ENCODE peak calls at places on chromosomes 7 and 10, in six cellular contexts. One of them, this sample, is unnamed. For H3K9me3 and H3K4me1, the result is how much of the 10 kb centered on the place peaks cover.

GRCh38 chr10:124705817-124706461 is 38.2 kb downstream of the FAM53B start:
- DNase-seq in fibroblast of lung: no peak
- DNase-seq in lower lobe of right lung: no peak
- DNase-seq in colonic mucosa: no peak
- DNase-seq in effector memory CD4-positive, alpha-beta T cell: no peak
- DNase-seq in stomach: no peak
- DNase-seq in this sample: no peak

GRCh38 chr7:73685311-73685710 is 1.9 kb downstream of the BUD23 start:
- DNase-seq in fibroblast of lung: no peak
- DNase-seq in stomach: no peak
- DNase-seq in effector memory CD4-positive, alpha-beta T cell: no peak
- DNase-seq in colonic mucosa: no peak
- DNase-seq in lower lobe of right lung: no peak
- DNase-seq in this sample: no peak

GRCh38 chr7:45597286-45597984 is 23.3 kb downstream of the ADCY1 start:
- DNase-seq in fibroblast of lung: no peak
- DNase-seq in stomach: peak
- DNase-seq in colonic mucosa: peak
- DNase-seq in lower lobe of right lung: no peak
- DNase-seq in effector memory CD4-positive, alpha-beta T cell: no peak
- DNase-seq in this sample: no peak

GRCh38 chr10:103197177-103197576 is 4.1 kb upstream of the NT5C2 start:
- DNase-seq in colonic mucosa: peak
- DNase-seq in lower lobe of right lung: peak
- DNase-seq in fibroblast of lung: peak
- DNase-seq in effector memory CD4-positive, alpha-beta T cell: no peak
- DNase-seq in stomach: peak
- DNase-seq in this sample: peak

GRCh38 chr10:48205918-48206317 is 68.6 kb downstream of the FRMPD2 start:
- DNase-seq in colonic mucosa: no peak
- DNase-seq in stomach: no peak
- DNase-seq in fibroblast of lung: peak
- DNase-seq in effector memory CD4-positive, alpha-beta T cell: no peak
- DNase-seq in lower lobe of right lung: no peak
- DNase-seq in this sample: no peak

GRCh38 chr7:22564511-22565045 is 64.6 kb upstream of the STEAP1B start:
- DNase-seq in lower lobe of right lung: no peak
- DNase-seq in colonic mucosa: no peak
- DNase-seq in stomach: no peak
- DNase-seq in fibroblast of lung: peak
- DNase-seq in effector memory CD4-positive, alpha-beta T cell: no peak
- DNase-seq in this sample: no peak

GRCh38 chr10:48634198-48634983 is 29.5 kb upstream of the ARHGAP22 start:
- DNase-seq in effector memory CD4-positive, alpha-beta T cell: no peak
- DNase-seq in colonic mucosa: peak
- DNase-seq in lower lobe of right lung: peak
- DNase-seq in stomach: no peak
- DNase-seq in fibroblast of lung: peak
- DNase-seq in this sample: no peak

GRCh38 chr10:104028146-104028545 is 57.5 kb downstream of the COL17A1 start:
- DNase-seq in fibroblast of lung: peak
- DNase-seq in effector memory CD4-positive, alpha-beta T cell: no peak
- DNase-seq in stomach: no peak
- DNase-seq in colonic mucosa: no peak
- DNase-seq in lower lobe of right lung: no peak
- DNase-seq in this sample: no peak

GRCh38 chr7:81127991-81128390 is 209.1 kb upstream of the SEMA3C start:
- DNase-seq in effector memory CD4-positive, alpha-beta T cell: no peak
- DNase-seq in colonic mucosa: no peak
- DNase-seq in stomach: no peak
- DNase-seq in fibroblast of lung: peak
- DNase-seq in lower lobe of right lung: no peak
- DNase-seq in this sample: no peak

GRCh38 chr7:119703895-119704294 is 569.1 kb upstream of the KCND2 start:
- DNase-seq in stomach: no peak
- DNase-seq in fibroblast of lung: no peak
- DNase-seq in lower lobe of right lung: no peak
- DNase-seq in colonic mucosa: no peak
- DNase-seq in effector memory CD4-positive, alpha-beta T cell: no peak
- DNase-seq in this sample: no peak

GRCh38 chr10:114142018-114142417 is 32.0 kb downstream of the CCDC186 start:
- DNase-seq in fibroblast of lung: no peak
- DNase-seq in stomach: no peak
- DNase-seq in lower lobe of right lung: no peak
- DNase-seq in effector memory CD4-positive, alpha-beta T cell: no peak
- DNase-seq in colonic mucosa: no peak
- DNase-seq in this sample: no peak

GRCh38 chr7:29987083-29987482 is 2.5 kb downstream of the SCRN1 start:
- DNase-seq in effector memory CD4-positive, alpha-beta T cell: no peak
- DNase-seq in fibroblast of lung: no peak
- DNase-seq in stomach: no peak
- DNase-seq in colonic mucosa: no peak
- DNase-seq in lower lobe of right lung: no peak
- DNase-seq in this sample: no peak

GRCh38 chr7:12296051-12296570 is 85.0 kb downstream of the TMEM106B start:
- DNase-seq in fibroblast of lung: no peak
- DNase-seq in lower lobe of right lung: no peak
- DNase-seq in colonic mucosa: no peak
- DNase-seq in stomach: no peak
- DNase-seq in effector memory CD4-positive, alpha-beta T cell: no peak
- DNase-seq in this sample: no peak

GRCh38 chr7:100852048-100852872 is at the start of gene SLC12A9:
- DNase-seq in fibroblast of lung: peak
- DNase-seq in stomach: peak
- DNase-seq in colonic mucosa: peak
- DNase-seq in effector memory CD4-positive, alpha-beta T cell: peak
- DNase-seq in lower lobe of right lung: peak
- DNase-seq in this sample: peak

GRCh38 chr7:28349637-28350036 is 62.7 kb upstream of the CREB5 start:
- DNase-seq in stomach: no peak
- DNase-seq in fibroblast of lung: peak
- DNase-seq in lower lobe of right lung: no peak
- DNase-seq in effector memory CD4-positive, alpha-beta T cell: no peak
- DNase-seq in colonic mucosa: no peak
- DNase-seq in this sample: no peak

GRCh38 chr10:77188000-77188395 is 449.6 kb downstream of the KCNMA1 start:
- DNase-seq in lower lobe of right lung: no peak
- DNase-seq in stomach: no peak
- DNase-seq in fibroblast of lung: no peak
- DNase-seq in effector memory CD4-positive, alpha-beta T cell: no peak
- DNase-seq in colonic mucosa: no peak
- DNase-seq in this sample: no peak

GRCh38 chr7:121741896-121742295 is 131.1 kb upstream of the PTPRZ1 start:
- DNase-seq in fibroblast of lung: peak
- DNase-seq in colonic mucosa: no peak
- DNase-seq in stomach: no peak
- DNase-seq in lower lobe of right lung: no peak
- DNase-seq in effector memory CD4-positive, alpha-beta T cell: no peak
- DNase-seq in this sample: no peak

GRCh38 chr7:44046321-44047061 is 2.0 kb downstream of the DBNL start:
- DNase-seq in effector memory CD4-positive, alpha-beta T cell: peak
- DNase-seq in lower lobe of right lung: no peak
- DNase-seq in stomach: no peak
- DNase-seq in colonic mucosa: no peak
- DNase-seq in fibroblast of lung: no peak
- DNase-seq in this sample: no peak

GRCh38 chr10:103693070-103693811 is 162.1 kb downstream of the SH3PXD2A start:
- DNase-seq in colonic mucosa: peak
- DNase-seq in stomach: no peak
- DNase-seq in effector memory CD4-positive, alpha-beta T cell: peak
- DNase-seq in lower lobe of right lung: no peak
- DNase-seq in fibroblast of lung: peak
- DNase-seq in this sample: peak

GRCh38 chr10:110400173-110400947 is 95.6 kb upstream of the SMNDC1 start:
- DNase-seq in fibroblast of lung: no peak
- DNase-seq in effector memory CD4-positive, alpha-beta T cell: no peak
- DNase-seq in stomach: no peak
- DNase-seq in colonic mucosa: no peak
- DNase-seq in lower lobe of right lung: no peak
- DNase-seq in this sample: no peak

GRCh38 chr10:48460148-48460545 is 144.7 kb downstream of the ARHGAP22 start:
- DNase-seq in fibroblast of lung: no peak
- DNase-seq in stomach: no peak
- DNase-seq in lower lobe of right lung: no peak
- DNase-seq in effector memory CD4-positive, alpha-beta T cell: no peak
- DNase-seq in colonic mucosa: no peak
- DNase-seq in this sample: no peak

GRCh38 chr7:98879198-98879988 is 1.1 kb downstream of the TRRAP start:
- DNase-seq in stomach: no peak
- DNase-seq in effector memory CD4-positive, alpha-beta T cell: peak
- DNase-seq in fibroblast of lung: no peak
- DNase-seq in colonic mucosa: peak
- DNase-seq in lower lobe of right lung: no peak
- DNase-seq in this sample: peak

GRCh38 chr10:131132681-131133080 is 178.8 kb downstream of the TCERG1L start:
- DNase-seq in colonic mucosa: no peak
- DNase-seq in stomach: no peak
- DNase-seq in fibroblast of lung: no peak
- DNase-seq in effector memory CD4-positive, alpha-beta T cell: no peak
- DNase-seq in lower lobe of right lung: peak
- DNase-seq in this sample: no peak
- H3K9me3 ChIP-seq in colonic mucosa: under half
- H3K9me3 ChIP-seq in stomach: under half
- H3K9me3 ChIP-seq in fibroblast of lung: under half
- H3K9me3 ChIP-seq in effector memory CD4-positive, alpha-beta T cell: under half
- H3K9me3 ChIP-seq in lower lobe of right lung: under half
- H3K9me3 ChIP-seq in this sample: under half

GRCh38 chr10:125797999-125798662 is 22.5 kb upstream of the MMP21 start:
- DNase-seq in stomach: no peak
- DNase-seq in lower lobe of right lung: no peak
- DNase-seq in effector memory CD4-positive, alpha-beta T cell: no peak
- DNase-seq in fibroblast of lung: no peak
- DNase-seq in colonic mucosa: no peak
- DNase-seq in this sample: peak

GRCh38 chr10:125797424-125797823 is 21.8 kb upstream of the MMP21 start:
- DNase-seq in lower lobe of right lung: no peak
- DNase-seq in effector memory CD4-positive, alpha-beta T cell: no peak
- DNase-seq in colonic mucosa: no peak
- DNase-seq in fibroblast of lung: no peak
- DNase-seq in stomach: no peak
- DNase-seq in this sample: no peak

GRCh38 chr10:125792342-125793063 is 16.9 kb upstream of the MMP21 start:
- DNase-seq in lower lobe of right lung: no peak
- DNase-seq in colonic mucosa: no peak
- DNase-seq in stomach: no peak
- DNase-seq in effector memory CD4-positive, alpha-beta T cell: no peak
- DNase-seq in fibroblast of lung: no peak
- DNase-seq in this sample: no peak

GRCh38 chr10:125795637-125796190 is 20.1 kb upstream of the MMP21 start:
- DNase-seq in stomach: no peak
- DNase-seq in colonic mucosa: no peak
- DNase-seq in fibroblast of lung: no peak
- DNase-seq in effector memory CD4-positive, alpha-beta T cell: no peak
- DNase-seq in lower lobe of right lung: no peak
- DNase-seq in this sample: no peak

DNA sequence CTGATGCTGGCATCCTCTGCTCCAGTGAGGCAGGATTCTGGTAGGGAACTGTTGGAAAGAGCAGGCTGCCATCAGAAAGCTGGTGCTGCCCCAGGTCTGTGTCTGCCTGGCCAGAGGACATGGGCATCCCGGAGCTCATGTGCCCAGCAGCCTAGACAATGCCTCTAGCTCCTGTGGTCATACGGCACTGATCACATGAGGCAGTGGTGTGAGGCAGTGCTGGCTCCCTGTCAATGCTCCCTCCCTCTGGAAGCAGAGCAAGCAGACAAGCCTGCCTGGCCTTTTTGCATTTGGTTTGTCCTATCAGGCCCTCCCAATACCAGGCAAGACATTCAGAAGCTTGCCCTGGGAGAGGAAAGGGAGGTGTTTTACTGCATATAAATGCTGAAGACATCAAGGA is 19.5 kb upstream of the MMP21 start:
- DNase-seq in stomach: no peak
- DNase-seq in fibroblast of lung: no peak
- DNase-seq in colonic mucosa: no peak
- DNase-seq in lower lobe of right lung: no peak
- DNase-seq in effector memory CD4-positive, alpha-beta T cell: no peak
- DNase-seq in this sample: no peak
- H3K4me1 ChIP-seq in stomach: under half
- H3K4me1 ChIP-seq in fibroblast of lung: under half
- H3K4me1 ChIP-seq in colonic mucosa: under half
- H3K4me1 ChIP-seq in lower lobe of right lung: under half
- H3K4me1 ChIP-seq in effector memory CD4-positive, alpha-beta T cell: under half
- H3K4me1 ChIP-seq in this sample: under half

GRCh38 chr10:4638116-4638515 is 187.9 kb upstream of the AKR1E2 start:
- DNase-seq in colonic mucosa: no peak
- DNase-seq in fibroblast of lung: no peak
- DNase-seq in lower lobe of right lung: no peak
- DNase-seq in stomach: no peak
- DNase-seq in effector memory CD4-positive, alpha-beta T cell: no peak
- DNase-seq in this sample: no peak

GRCh38 chr10:4645836-4646235 is 180.2 kb upstream of the AKR1E2 start:
- DNase-seq in colonic mucosa: no peak
- DNase-seq in effector memory CD4-positive, alpha-beta T cell: no peak
- DNase-seq in lower lobe of right lung: no peak
- DNase-seq in stomach: no peak
- DNase-seq in fibroblast of lung: no peak
- DNase-seq in this sample: no peak

GRCh38 chr10:4635394-4635793 is 190.6 kb upstream of the AKR1E2 start:
- DNase-seq in colonic mucosa: no peak
- DNase-seq in stomach: no peak
- DNase-seq in fibroblast of lung: no peak
- DNase-seq in effector memory CD4-positive, alpha-beta T cell: no peak
- DNase-seq in lower lobe of right lung: no peak
- DNase-seq in this sample: no peak

GRCh38 chr10:4635883-4636282 is 190.1 kb upstream of the AKR1E2 start:
- DNase-seq in lower lobe of right lung: no peak
- DNase-seq in stomach: no peak
- DNase-seq in effector memory CD4-positive, alpha-beta T cell: no peak
- DNase-seq in colonic mucosa: no peak
- DNase-seq in fibroblast of lung: no peak
- DNase-seq in this sample: no peak

GRCh38 chr10:4639960-4640359 is 186.0 kb upstream of the AKR1E2 start:
- DNase-seq in fibroblast of lung: peak
- DNase-seq in stomach: no peak
- DNase-seq in lower lobe of right lung: no peak
- DNase-seq in effector memory CD4-positive, alpha-beta T cell: no peak
- DNase-seq in colonic mucosa: no peak
- DNase-seq in this sample: no peak
- H3K27ac ChIP-seq in fibroblast of lung: no peak
- H3K27ac ChIP-seq in stomach: peak
- H3K27ac ChIP-seq in lower lobe of right lung: peak
- H3K27ac ChIP-seq in effector memory CD4-positive, alpha-beta T cell: no peak
- H3K27ac ChIP-seq in colonic mucosa: no peak
- H3K27ac ChIP-seq in this sample: no peak

GRCh38 chr10:10138685-10139084 is 879.0 kb upstream of the CELF2 start:
- DNase-seq in effector memory CD4-positive, alpha-beta T cell: no peak
- DNase-seq in colonic mucosa: no peak
- DNase-seq in fibroblast of lung: no peak
- DNase-seq in lower lobe of right lung: no peak
- DNase-seq in stomach: no peak
- DNase-seq in this sample: no peak

GRCh38 chr10:10131984-10132383 is 885.7 kb upstream of the CELF2 start:
- DNase-seq in lower lobe of right lung: no peak
- DNase-seq in stomach: no peak
- DNase-seq in effector memory CD4-positive, alpha-beta T cell: no peak
- DNase-seq in colonic mucosa: no peak
- DNase-seq in fibroblast of lung: peak
- DNase-seq in this sample: no peak

GRCh38 chr10:10128387-10128786 is 889.3 kb upstream of the CELF2 start:
- DNase-seq in stomach: no peak
- DNase-seq in colonic mucosa: no peak
- DNase-seq in lower lobe of right lung: no peak
- DNase-seq in fibroblast of lung: peak
- DNase-seq in effector memory CD4-positive, alpha-beta T cell: no peak
- DNase-seq in this sample: no peak

GRCh38 chr10:10133271-10133670 is 884.4 kb upstream of the CELF2 start:
- DNase-seq in effector memory CD4-positive, alpha-beta T cell: no peak
- DNase-seq in stomach: no peak
- DNase-seq in lower lobe of right lung: no peak
- DNase-seq in colonic mucosa: no peak
- DNase-seq in fibroblast of lung: no peak
- DNase-seq in this sample: no peak
- H3K9me3 ChIP-seq in effector memory CD4-positive, alpha-beta T cell: under half
- H3K9me3 ChIP-seq in stomach: under half
- H3K9me3 ChIP-seq in lower lobe of right lung: under half
- H3K9me3 ChIP-seq in colonic mucosa: under half
- H3K9me3 ChIP-seq in fibroblast of lung: under half
- H3K9me3 ChIP-seq in this sample: under half

This sample was measured in body of pancreas.